ENCODE peak calls at places on chromosomes 7 and 10, in five cellular contexts. One of them, this sample, is unnamed.

GRCh38 chr7:144036302-144036858 is 12.4 kb upstream of the OR2A5 start:
- DNase-seq in GM04504: no peak
- DNase-seq in CD8-positive, alpha-beta T cell: no peak
- DNase-seq in AG04450: no peak
- DNase-seq in GM10248: no peak
- DNase-seq in this sample: peak

GRCh38 chr7:85111761-85112160 is 75.1 kb downstream of the SEMA3D start:
- DNase-seq in GM04504: no peak
- DNase-seq in GM10248: no peak
- DNase-seq in CD8-positive, alpha-beta T cell: no peak
- DNase-seq in AG04450: no peak
- DNase-seq in this sample: no peak

GRCh38 chr10:49242604-49243003 is 54.4 kb upstream of the TMEM273 start:
- DNase-seq in AG04450: no peak
- DNase-seq in CD8-positive, alpha-beta T cell: no peak
- DNase-seq in GM04504: no peak
- DNase-seq in GM10248: no peak
- DNase-seq in this sample: no peak

GRCh38 chr7:151249732-151250072 is 1.2 kb upstream of the SMARCD3 start:
- DNase-seq in GM10248: no peak
- DNase-seq in AG04450: no peak
- DNase-seq in CD8-positive, alpha-beta T cell: no peak
- DNase-seq in GM04504: no peak
- DNase-seq in this sample: no peak

GRCh38 chr7:148940702-148941597 is 56.9 kb upstream of the EZH2 start:
- DNase-seq in GM04504: peak
- DNase-seq in CD8-positive, alpha-beta T cell: peak
- DNase-seq in AG04450: peak
- DNase-seq in GM10248: peak
- DNase-seq in this sample: peak

GRCh38 chr7:136086712-136087111 is 109.6 kb upstream of the MTPN start:
- DNase-seq in GM04504: peak
- DNase-seq in AG04450: peak
- DNase-seq in CD8-positive, alpha-beta T cell: no peak
- DNase-seq in GM10248: peak
- DNase-seq in this sample: peak

GRCh38 chr10:35642023-35642792 is at the start of gene FZD8:
- DNase-seq in GM04504: peak
- DNase-seq in AG04450: peak
- DNase-seq in GM10248: peak
- DNase-seq in CD8-positive, alpha-beta T cell: peak
- DNase-seq in this sample: peak

GRCh38 chr10:52523696-52524095 is 209.6 kb downstream of the DKK1 start:
- DNase-seq in AG04450: no peak
- DNase-seq in CD8-positive, alpha-beta T cell: no peak
- DNase-seq in GM10248: no peak
- DNase-seq in GM04504: no peak
- DNase-seq in this sample: no peak

GRCh38 chr10:118754132-118754555 is 626 bp downstream of the CACUL1 start:
- DNase-seq in GM04504: no peak
- DNase-seq in CD8-positive, alpha-beta T cell: peak
- DNase-seq in AG04450: no peak
- DNase-seq in GM10248: peak
- DNase-seq in this sample: no peak

GRCh38 chr7:27171636-27172387 is 2.3 kb downstream of the HOXA10 start:
- DNase-seq in AG04450: no peak
- DNase-seq in GM04504: peak
- DNase-seq in CD8-positive, alpha-beta T cell: no peak
- DNase-seq in GM10248: no peak
- DNase-seq in this sample: no peak

GRCh38 chr7:54987772-54988171 is 31.0 kb upstream of the EGFR start:
- DNase-seq in GM10248: no peak
- DNase-seq in AG04450: no peak
- DNase-seq in CD8-positive, alpha-beta T cell: no peak
- DNase-seq in GM04504: no peak
- DNase-seq in this sample: no peak

GRCh38 chr10:49579621-49580020 is 30.5 kb upstream of the SLC18A3 start:
- DNase-seq in AG04450: no peak
- DNase-seq in CD8-positive, alpha-beta T cell: no peak
- DNase-seq in GM10248: no peak
- DNase-seq in GM04504: no peak
- DNase-seq in this sample: no peak

GRCh38 chr7:121714559-121715303 is 158.2 kb upstream of the PTPRZ1 start:
- DNase-seq in GM04504: no peak
- DNase-seq in AG04450: no peak
- DNase-seq in CD8-positive, alpha-beta T cell: no peak
- DNase-seq in GM10248: no peak
- DNase-seq in this sample: no peak

GRCh38 chr7:95676691-95677090 is 80.4 kb upstream of the PDK4 start:
- DNase-seq in CD8-positive, alpha-beta T cell: no peak
- DNase-seq in GM04504: no peak
- DNase-seq in GM10248: no peak
- DNase-seq in AG04450: no peak
- DNase-seq in this sample: no peak

GRCh38 chr10:69659286-69660027 is 29.4 kb downstream of the FAM241B start:
- DNase-seq in GM04504: no peak
- DNase-seq in GM10248: no peak
- DNase-seq in CD8-positive, alpha-beta T cell: no peak
- DNase-seq in AG04450: no peak
- DNase-seq in this sample: no peak

GRCh38 chr7:80699030-80699638 is 60.7 kb downstream of the CD36 start:
- DNase-seq in GM04504: no peak
- DNase-seq in AG04450: no peak
- DNase-seq in GM10248: peak
- DNase-seq in CD8-positive, alpha-beta T cell: no peak
- DNase-seq in this sample: no peak

GRCh38 chr7:159128767-159129166 is 15.9 kb downstream of the VIPR2 start:
- DNase-seq in GM04504: no peak
- DNase-seq in AG04450: no peak
- DNase-seq in CD8-positive, alpha-beta T cell: no peak
- DNase-seq in GM10248: no peak
- DNase-seq in this sample: no peak

GRCh38 chr10:114307731-114308130 is 68.7 kb downstream of the VWA2 start:
- DNase-seq in CD8-positive, alpha-beta T cell: no peak
- DNase-seq in GM04504: no peak
- DNase-seq in GM10248: no peak
- DNase-seq in AG04450: no peak
- DNase-seq in this sample: no peak

GRCh38 chr10:53909791-53910190 is 891.2 kb downstream of the PCDH15 start:
- DNase-seq in AG04450: no peak
- DNase-seq in CD8-positive, alpha-beta T cell: no peak
- DNase-seq in GM10248: no peak
- DNase-seq in GM04504: no peak
- DNase-seq in this sample: no peak

GRCh38 chr10:97065128-97065527 is 120.6 kb downstream of the SLIT1 start:
- DNase-seq in GM10248: no peak
- DNase-seq in GM04504: no peak
- DNase-seq in CD8-positive, alpha-beta T cell: no peak
- DNase-seq in AG04450: no peak
- DNase-seq in this sample: no peak

GRCh38 chr7:131656980-131657725 is 100.7 kb upstream of the PODXL start:
- DNase-seq in GM10248: no peak
- DNase-seq in GM04504: no peak
- DNase-seq in AG04450: no peak
- DNase-seq in CD8-positive, alpha-beta T cell: no peak
- DNase-seq in this sample: no peak

This sample was measured in pulmonary artery endothelial cell.